ENCODE peak calls at places on chromosomes 7 and 10, in four cellular contexts. E is thoracic aorta, X is neuronal stem cell, S is AG08396. G is an unnamed sample.

GRCh38 chr7:33640732-33641131 is 264.6 kb upstream of the BMPER start:
- DNase-seq in E (no peak), X (no peak), S (no peak), G (no peak)

GRCh38 chr10:84348431-84348830 is 20.0 kb downstream of the CCSER2 start:
- DNase-seq in S (peak; percentile 70), E (no peak), X (no peak), G (no peak)

GRCh38 chr10:47340613-47341170 is 7.5 kb upstream of the RBP3 start:
- DNase-seq in E (no peak), X (peak; percentile 52), S (peak; percentile 88), G (peak; percentile 55)

GRCh38 chr7:135335628-135336139 is 102.0 kb downstream of the STRA8 start:
- DNase-seq in S (peak; percentile 59), X (peak; percentile 87), E (no peak), G (no peak)

GRCh38 chr10:48518412-48518811 is 86.5 kb downstream of the ARHGAP22 start:
- DNase-seq in S (no peak), E (no peak), X (no peak), G (no peak)

GRCh38 chr7:141840708-141841107 is 577 bp downstream of the PRSS37 start:
- DNase-seq in S (no peak), X (no peak), E (no peak), G (no peak)

GRCh38 chr7:52682993-52683392 is 352.4 kb upstream of the POM121L12 start:
- DNase-seq in E (no peak), X (no peak), S (no peak), G (no peak)

GRCh38 chr7:132213583-132213982 is 362.7 kb downstream of the PLXNA4 start:
- DNase-seq in S (no peak), X (no peak), E (no peak), G (no peak)

GRCh38 chr7:80634505-80634904 is 3.9 kb upstream of the CD36 start:
- DNase-seq in E (no peak), X (no peak), S (peak; percentile 7), G (no peak)

GRCh38 chr7:6647541-6647940 is 10.4 kb downstream of the ZNF316 start:
- DNase-seq in E (no peak), S (no peak), X (no peak), G (no peak)

GRCh38 chr10:34235164-34235832 is 579.8 kb downstream of the PARD3 start:
- DNase-seq in X (no peak), E (no peak), S (peak; percentile 39), G (no peak)

GRCh38 chr10:55441777-55442176 is 640.7 kb upstream of the PCDH15 start:
- DNase-seq in S (no peak), E (no peak), X (no peak), G (no peak)

GRCh38 chr7:46155367-46155766 is 234.3 kb upstream of the IGFBP3 start:
- DNase-seq in S (no peak), X (no peak), E (no peak), G (no peak)

GRCh38 chr7:6367701-6368211 is 80.0 kb downstream of the DAGLB start:
- DNase-seq in X (no peak), E (no peak), S (no peak), G (no peak)

GRCh38 chr10:99325261-99325660 is 3.9 kb upstream of the CNNM1 start:
- DNase-seq in X (no peak), E (no peak), S (no peak), G (no peak)

GRCh38 chr7:2927592-2927991 is 83.5 kb upstream of the GNA12 start:
- DNase-seq in S (no peak), X (no peak), E (no peak), G (no peak)

GRCh38 chr7:322708-323111 is 32.7 kb downstream of the FOXL3 start:
- DNase-seq in E (no peak), X (no peak), S (no peak), G (no peak)

GRCh38 chr7:24152907-24153513 is 131.0 kb upstream of the NPY start:
- DNase-seq in E (no peak), S (no peak), X (no peak), G (no peak)

GRCh38 chr10:13809447-13809846 is 222.7 kb downstream of the PRPF18 start:
- DNase-seq in X (no peak), S (no peak), E (no peak), G (no peak)

GRCh38 chr7:140079121-140079536 is 16.4 kb upstream of the PARP12 start:
- DNase-seq in X (peak; percentile 32), E (no peak), S (no peak), G (no peak)

GRCh38 chr7:149334930-149335329 is 72.9 kb downstream of the ZNF783 start:
- DNase-seq in E (no peak), S (no peak), X (no peak), G (no peak)

GRCh38 chr10:71213761-71214440 is 1.5 kb downstream of the UNC5B start:
- DNase-seq in S (peak; percentile 83), E (no peak), X (no peak), G (no peak)

GRCh38 chr7:108452707-108453106 is 3.5 kb downstream of the NRCAM start:
- DNase-seq in X (no peak), E (no peak), S (peak; percentile 52), G (no peak)

GRCh38 chr10:28120043-28120749 is 121.3 kb upstream of the ODAD2 start:
- DNase-seq in S (no peak), X (no peak), E (no peak), G (no peak)

GRCh38 chr7:134724606-134725005 is 54.8 kb upstream of the CALD1 start:
- DNase-seq in S (peak; percentile 30), E (no peak), X (no peak), G (no peak)

GRCh38 chr10:10878944-10879343 is 138.7 kb upstream of the CELF2 start:
- DNase-seq in X (no peak), E (no peak), S (no peak), G (no peak)

GRCh38 chr7:26555971-26556830 is 264.5 kb downstream of the SNX10 start:
- DNase-seq in E (no peak), X (no peak), S (no peak), G (no peak)

G was measured in activated CD8-positive, alpha-beta memory T cell treated with anti-CD3 and anti-CD28 coated beads for 48 hours.